ENCODE peak calls at places on chromosomes 5 and 9, in seven cellular contexts. N, R, V, B, U, A and W are unnamed samples.

GRCh38 chr5:5145651-5146529 is 5.8 kb downstream of the ADAMTS16 start:
- DNase-seq in N (no peak), U (no peak), R (no peak), A (no peak), B (no peak), V (no peak), W (peak; percentile 82)

GRCh38 chr5:10524376-10525123 is 39.3 kb upstream of the ANKRD33B start:
- DNase-seq in R (no peak), B (no peak), A (peak; percentile 62), U (no peak), V (no peak), N (no peak), W (peak; percentile 72)

GRCh38 chr9:76395381-76395780 is 1.2 kb upstream of the RFK start:
- DNase-seq in N (no peak), R (no peak), A (no peak), U (no peak), B (no peak), V (no peak), W (no peak)

GRCh38 chr9:128424268-128424780 is 3.7 kb downstream of the CERCAM start:
- DNase-seq in A (no peak), N (no peak), U (no peak), R (no peak), V (no peak), B (no peak), W (no peak)

GRCh38 chr5:73411927-73412596 is 36.5 kb downstream of the FOXD1 start:
- DNase-seq in A (no peak), U (no peak), N (no peak), R (no peak), B (no peak), V (no peak), W (no peak)

GRCh38 chr9:121310571-121310970 is 42.6 kb downstream of the GSN start:
- DNase-seq in B (no peak), U (no peak), N (peak; percentile 2), A (no peak), R (no peak), V (no peak), W (no peak)

GRCh38 chr9:74742792-74743389 is 144.8 kb downstream of the TRPM6 start:
- DNase-seq in B (no peak), A (no peak), V (peak; percentile 30), R (peak; percentile 21), U (no peak), N (no peak), W (peak; percentile 74)

GRCh38 chr5:137142371-137143243 is 356.5 kb downstream of the SPOCK1 start:
- DNase-seq in A (no peak), V (peak; percentile 96), B (no peak), U (no peak), N (peak; percentile 43), R (no peak), W (peak; percentile 59)

GRCh38 chr9:103700558-103700957 is 393.6 kb upstream of the SMC2 start:
- DNase-seq in V (no peak), U (no peak), A (no peak), N (no peak), R (no peak), B (no peak), W (no peak)

GRCh38 chr5:27810458-27810857 is 772.1 kb upstream of the CDH9 start:
- DNase-seq in A (no peak), U (no peak), B (no peak), R (no peak), V (peak; percentile 58), N (no peak), W (peak; percentile 76)

GRCh38 chr5:89255845-89256463 is 373.0 kb upstream of the MEF2C start:
- DNase-seq in V (peak; percentile 70), U (no peak), N (no peak), A (no peak), R (peak; percentile 41), B (no peak), W (peak; percentile 88)

GRCh38 chr5:1643651-1644392 is 120.1 kb upstream of the LPCAT1 start:
- DNase-seq in V (peak; percentile 9), A (peak; percentile 10), N (no peak), U (no peak), B (peak; percentile 56), R (no peak), W (no peak)

GRCh38 chr5:1647580-1647979 is 123.8 kb upstream of the LPCAT1 start:
- DNase-seq in B (peak; percentile 61), U (no peak), R (no peak), V (no peak), A (no peak), N (no peak), W (no peak)

GRCh38 chr5:1642621-1643061 is 118.9 kb upstream of the LPCAT1 start:
- DNase-seq in U (no peak), N (no peak), V (no peak), B (no peak), R (no peak), A (no peak), W (no peak)

GRCh38 chr5:1642221-1642620 is 118.5 kb upstream of the LPCAT1 start:
- DNase-seq in U (no peak), B (no peak), R (no peak), A (no peak), V (no peak), N (no peak), W (no peak)

DNA sequence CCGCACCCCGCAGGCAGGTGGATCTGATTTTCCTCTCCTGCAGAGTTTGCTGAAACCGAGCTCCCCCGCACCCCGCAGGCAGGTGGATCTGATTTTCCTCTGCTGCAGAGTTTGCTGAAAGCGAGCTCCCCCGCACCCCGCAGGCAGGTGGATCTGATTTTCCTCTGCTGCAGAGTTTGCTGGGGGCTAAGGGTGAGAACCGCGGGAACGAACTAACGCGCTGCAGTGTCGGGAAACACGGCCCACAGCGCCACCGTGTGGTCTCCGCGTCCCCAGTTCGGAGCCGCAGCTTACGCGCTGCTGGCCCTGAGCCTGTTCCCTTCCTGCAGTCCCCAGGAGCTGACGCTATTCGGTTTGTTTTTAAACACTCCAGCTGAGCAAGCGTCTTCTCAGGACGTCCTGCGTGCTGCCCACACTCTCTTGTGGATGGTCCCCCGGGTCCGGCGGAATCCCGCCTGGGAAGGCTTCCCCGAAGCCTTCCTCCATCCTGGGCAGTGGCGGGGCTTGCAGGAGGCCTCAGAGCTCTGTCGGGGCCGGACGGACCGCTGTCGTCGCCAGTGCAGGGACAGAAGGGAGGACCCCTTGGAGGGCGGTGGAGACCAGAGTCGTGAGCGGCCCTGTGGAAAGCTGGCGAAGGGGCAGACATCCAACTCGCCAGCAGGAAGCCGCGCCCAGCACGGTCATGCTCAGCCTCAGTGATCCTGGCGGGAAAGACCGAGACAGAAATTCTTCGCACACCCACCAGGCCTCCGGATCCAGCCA is 121.2 kb upstream of the LPCAT1 start:
- DNase-seq in A (peak; percentile 70), U (peak; percentile 95), R (peak; percentile 87), N (peak; percentile 83), V (peak; percentile 54), B (peak; percentile 75), W (peak; percentile 89)
- TF ChIP-seq CTCF in A (peak; percentile 83), U (peak; percentile 99), R (peak; percentile 68), N (peak; percentile 91), V (peak; percentile 96), B (peak; percentile 82), W (peak; percentile 89)

GRCh38 chr5:177497297-177498012 is at the start of gene PDLIM7:
- DNase-seq in R (peak; percentile 94), B (peak; percentile 97), A (peak; percentile 67), N (peak; percentile 97), U (peak; percentile 99), V (peak; percentile 91), W (peak; percentile 99)

GRCh38 chr5:177495243-177496060 is 2.0 kb downstream of the PDLIM7 start:
- DNase-seq in R (no peak), B (peak; percentile 95), V (peak; percentile 42), A (no peak), U (peak; percentile 79), N (peak; percentile 85), W (peak; percentile 99)

GRCh38 chr5:177494356-177495195 is 2.8 kb downstream of the PDLIM7 start:
- DNase-seq in R (no peak), U (peak; percentile 75), V (peak; percentile 80), B (peak; percentile 93), N (peak; percentile 88), A (no peak), W (peak; percentile 95)

GRCh38 chr5:177497011-177497296 is 450 bp downstream of the PDLIM7 start:
- DNase-seq in V (no peak), R (no peak), B (no peak), N (no peak), U (peak; percentile 79), A (no peak), W (no peak)

DNA sequence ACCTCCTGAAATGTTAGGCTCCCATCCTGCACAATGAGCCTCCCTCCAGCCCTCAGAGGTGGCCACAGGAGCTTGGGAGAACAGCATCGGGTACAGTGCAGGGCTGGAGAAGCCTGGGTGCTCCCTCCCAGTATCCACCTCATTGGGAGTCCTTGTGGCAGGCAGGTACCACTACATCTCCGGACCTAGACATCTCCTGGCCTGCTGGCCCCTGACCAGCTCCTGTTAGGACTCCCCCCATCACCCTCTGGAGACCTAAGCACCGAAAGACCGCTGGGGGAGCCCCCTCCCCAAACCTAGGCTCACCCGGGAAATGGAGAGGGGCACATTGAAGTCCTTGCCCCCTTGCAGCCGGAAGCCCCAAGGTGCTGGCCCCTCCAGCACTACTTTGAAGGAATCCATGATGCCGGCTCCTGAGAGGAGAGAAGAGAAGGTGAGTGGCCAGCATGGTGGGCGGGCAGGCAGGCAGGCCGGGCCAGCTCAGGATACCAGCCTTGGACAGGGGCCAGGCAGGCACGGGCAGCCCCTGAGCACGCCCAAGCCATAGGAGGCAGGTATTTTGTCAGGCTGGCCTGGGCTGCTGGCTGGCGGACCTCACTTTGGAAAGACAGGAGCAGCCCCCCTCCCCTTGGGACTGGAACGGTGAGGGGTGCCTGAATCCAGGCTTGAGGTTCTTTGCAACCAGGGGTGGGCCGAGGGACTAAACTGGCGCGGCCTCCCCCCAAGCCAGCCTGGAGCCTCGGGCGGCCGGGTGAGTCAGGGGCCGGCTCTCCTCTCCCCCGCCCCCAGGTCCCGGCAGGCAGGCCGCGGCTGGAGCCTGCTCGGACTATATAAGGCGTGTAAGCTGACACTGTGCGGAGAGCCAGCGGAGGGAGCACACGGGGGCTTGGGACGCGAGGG is 1.0 kb downstream of the PDLIM7 start:
- DNase-seq in U (peak; percentile 83), A (no peak), R (no peak), N (peak; percentile 89), V (peak; percentile 69), B (peak; percentile 93), W (peak; percentile 97)
- H3K4me3 ChIP-seq in U (peak overlapping the region; percentile 65), A (peak overlapping the region; percentile 67), R (no peak overlapping the region), N (peak overlapping the region; percentile 64), V (peak overlapping the region; percentile 79), B (peak overlapping the region; percentile 98), W (peak overlapping the region; percentile 83)

DNA sequence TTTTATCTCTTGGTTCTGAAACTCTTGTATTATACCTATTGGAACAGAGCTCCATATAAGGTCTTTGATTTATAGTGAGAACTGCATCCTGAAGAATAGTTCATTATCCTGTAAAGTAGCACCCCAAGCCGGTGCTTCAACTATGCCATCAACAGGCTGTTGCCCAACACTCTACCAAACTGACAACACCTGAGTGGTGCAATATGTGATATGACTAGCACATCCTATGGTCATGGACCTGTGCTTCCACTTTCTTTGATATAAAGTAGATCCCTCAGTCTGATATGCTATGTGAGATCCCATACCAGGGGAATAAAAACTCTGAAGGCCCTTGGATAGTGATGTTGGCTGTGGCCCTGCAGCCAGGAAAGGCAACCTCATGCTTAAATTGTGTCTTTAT is 15.8 kb downstream of the CSF2 start:
- DNase-seq in A (no peak), B (no peak), R (no peak), V (peak; percentile 68), U (no peak), N (no peak), W (no peak)
- TF ChIP-seq CTCF in A (no peak), B (no peak), R (no peak), V (no peak), U (no peak), N (no peak), W (no peak)

DNA sequence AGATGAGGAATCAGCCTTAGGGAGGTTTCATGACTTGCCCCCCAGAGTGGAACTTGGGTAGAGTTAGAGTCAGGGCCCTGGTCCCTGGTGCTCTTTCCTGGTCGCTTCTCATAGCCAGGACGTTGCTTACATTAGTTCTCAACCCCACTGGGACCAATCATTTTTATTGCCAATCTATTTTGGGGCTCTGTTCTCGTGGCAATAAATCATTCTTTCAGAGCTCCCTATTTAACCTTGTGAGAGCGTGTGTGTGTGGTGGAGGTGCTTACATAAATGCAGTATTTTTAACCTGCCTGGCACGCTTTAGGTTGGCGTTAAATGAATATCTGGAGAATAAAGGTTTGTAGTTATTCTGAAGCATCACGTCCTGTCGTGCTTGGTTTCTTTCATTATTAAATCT is 4.1 kb downstream of the TRIO start:
- DNase-seq in N (no peak), A (no peak), V (no peak), B (no peak), R (no peak), U (peak; percentile 19), W (no peak)
- H3K4me3 ChIP-seq in N (no peak overlapping the region), A (no peak overlapping the region), V (no peak overlapping the region), B (no peak overlapping the region), R (no peak overlapping the region), U (no peak overlapping the region), W (no peak overlapping the region)